ENCODE peak calls at places on chromosomes 6 and 20, in eight cellular contexts. F is HEK293T; U is brain pericyte; T is activated CD4-positive, alpha-beta T cell treated with anti-CD3 and anti-CD28 coated beads, Interleukin-2, amount 50 U/mL, for 1 hour; L is AG10803; K is fibroblast of lung; W is stimulated activated CD4-positive, alpha-beta T cell treated with anti-CD3 and anti-CD28 coated beads, Interleukin-1b, Interleukin-23, amount 100 ng/mL, for 24 hours; D is frontal cortex. A is an unnamed sample.
A peak's percentile ranks its signal among the peaks of the same experiment; 100 is the strongest.

GRCh38 chr20:36528176-36528874 is 13.0 kb upstream of the MYL9 start:
- DNase-seq in F (no peak), U (no peak), T (no peak), L (no peak), K (no peak), W (no peak), D (no peak), A (no peak)

GRCh38 chr20:24698706-24699206 is 229.3 kb downstream of the SYNDIG1 start:
- DNase-seq in F (no peak), U (no peak), T (no peak), L (no peak), K (no peak), W (no peak), D (no peak), A (no peak)

GRCh38 chr6:158057213-158057987 is 75.7 kb downstream of the SYNJ2 start:
- DNase-seq in F (no peak), U (no peak), T (no peak), L (peak; percentile 95), K (peak; percentile 89), W (peak; percentile 54), D (no peak), A (peak; percentile 97)

GRCh38 chr6:39924283-39924682 is 10.0 kb downstream of the MOCS1 start:
- DNase-seq in F (no peak), U (no peak), T (no peak), L (no peak), K (no peak), W (no peak), D (peak; percentile 18), A (no peak)

GRCh38 chr6:47698342-47698787 is at the start of gene ADGRF4:
- DNase-seq in F (no peak), U (no peak), T (no peak), L (peak; percentile 3), K (peak; percentile 48), W (no peak), D (no peak), A (no peak)

GRCh38 chr6:136344420-136344819 is 54.8 kb upstream of the BCLAF1 start:
- DNase-seq in F (no peak), U (peak; percentile 49), T (no peak), L (peak; percentile 41), K (peak; percentile 92), W (no peak), D (no peak), A (peak; percentile 7)

GRCh38 chr6:137799950-137800568 is 67.0 kb upstream of the TNFAIP3 start:
- DNase-seq in F (peak; percentile 56), U (no peak), T (peak; percentile 60), L (peak; percentile 48), K (peak; percentile 63), W (no peak), D (no peak), A (peak; percentile 31)

GRCh38 chr20:36629719-36630340 is 16.2 kb downstream of the SLA2 start:
- DNase-seq in F (no peak), U (no peak), T (peak; percentile 28), L (no peak), K (no peak), W (no peak), D (no peak), A (no peak)

GRCh38 chr6:86937219-86938079 is at the start of gene HTR1E:
- DNase-seq in F (peak; percentile 58), U (no peak), T (no peak), L (no peak), K (peak; percentile 10), W (no peak), D (no peak), A (no peak)

GRCh38 chr6:83879746-83880145 is 20.3 kb downstream of the CYB5R4 start:
- DNase-seq in F (no peak), U (no peak), T (no peak), L (peak; percentile 37), K (no peak), W (no peak), D (no peak), A (no peak)

GRCh38 chr6:43517503-43518357 is 841 bp downstream of the POLR1C start:
- DNase-seq in F (no peak), U (no peak), T (no peak), L (no peak), K (no peak), W (no peak), D (no peak), A (no peak)

GRCh38 chr6:44117397-44118128 is 9.7 kb downstream of the MRPL14 start:
- DNase-seq in F (no peak), U (no peak), T (no peak), L (no peak), K (no peak), W (no peak), D (no peak), A (no peak)

GRCh38 chr6:53741001-53741400 is 53.8 kb upstream of the LRRC1 start:
- DNase-seq in F (no peak), U (no peak), T (no peak), L (no peak), K (no peak), W (no peak), D (no peak), A (no peak)

GRCh38 chr6:142510217-142510616 is 208.4 kb downstream of the ADGRG6 start:
- DNase-seq in F (no peak), U (no peak), T (no peak), L (no peak), K (no peak), W (no peak), D (no peak), A (no peak)

GRCh38 chr20:31842471-31843157 is 2.8 kb downstream of the FOXS1 start:
- DNase-seq in F (no peak), U (no peak), T (no peak), L (peak; percentile 58), K (peak; percentile 71), W (no peak), D (no peak), A (no peak)

GRCh38 chr6:84763397-84764331 is 734 bp downstream of the TBX18 start:
- DNase-seq in F (peak; percentile 45), U (no peak), T (no peak), L (peak; percentile 90), K (peak; percentile 72), W (no peak), D (no peak), A (peak; percentile 55)

GRCh38 chr6:113862112-113862511 is 5.0 kb downstream of the MARCKS start:
- DNase-seq in F (no peak), U (no peak), T (no peak), L (no peak), K (no peak), W (no peak), D (no peak), A (no peak)

GRCh38 chr6:169940554-169941290 is 189.3 kb downstream of the ERMARD start:
- DNase-seq in F (no peak), U (no peak), T (no peak), L (no peak), K (no peak), W (no peak), D (no peak), A (no peak)

GRCh38 chr6:169862464-169863148 is 111.2 kb downstream of the ERMARD start:
- DNase-seq in F (no peak), U (no peak), T (no peak), L (no peak), K (no peak), W (no peak), D (no peak), A (no peak)

GRCh38 chr6:143536866-143537691 is 25.6 kb upstream of the FUCA2 start:
- DNase-seq in F (peak; percentile 80), U (no peak), T (peak; percentile 60), L (peak; percentile 57), K (peak; percentile 61), W (peak; percentile 51), D (peak; percentile 38), A (peak; percentile 38)

GRCh38 chr20:58094160-58094559 is 134.3 kb downstream of the ANKRD60 start:
- DNase-seq in F (no peak), U (no peak), T (no peak), L (no peak), K (no peak), W (no peak), D (no peak), A (no peak)

GRCh38 chr6:68911811-68912210 is 276.7 kb downstream of the ADGRB3 start:
- DNase-seq in F (no peak), U (no peak), T (no peak), L (no peak), K (no peak), W (no peak), D (no peak), A (no peak)

GRCh38 chr6:139376604-139377218 is 2.3 kb upstream of the CITED2 start:
- DNase-seq in F (no peak), U (no peak), T (no peak), L (peak; percentile 88), K (peak; percentile 68), W (no peak), D (no peak), A (no peak)

GRCh38 chr6:122530440-122531046 is 58.9 kb upstream of the SERINC1 start:
- DNase-seq in F (peak; percentile 74), U (peak; percentile 16), T (peak; percentile 48), L (peak; percentile 64), K (peak; percentile 74), W (peak; percentile 31), D (peak; percentile 12), A (peak; percentile 45)

GRCh38 chr6:166691741-166692140 is 64.7 kb upstream of the RPS6KA2 start:
- DNase-seq in F (no peak), U (no peak), T (no peak), L (no peak), K (no peak), W (no peak), D (no peak), A (no peak)

GRCh38 chr6:11397622-11398450 is 139.7 kb upstream of the TMEM170B start:
- DNase-seq in F (no peak), U (no peak), T (no peak), L (no peak), K (no peak), W (no peak), D (no peak), A (no peak)

GRCh38 chr20:59392741-59393140 is 92.3 kb downstream of the EDN3 start:
- DNase-seq in F (no peak), U (no peak), T (no peak), L (no peak), K (no peak), W (no peak), D (no peak), A (no peak)

GRCh38 chr20:59023616-59024015 is 4.4 kb downstream of the TUBB1 start:
- DNase-seq in F (no peak), U (no peak), T (no peak), L (no peak), K (no peak), W (no peak), D (no peak), A (no peak)

GRCh38 chr20:41308726-41309413 is 8.7 kb downstream of the ZHX3 start:
- DNase-seq in F (no peak), U (no peak), T (no peak), L (peak; percentile 69), K (peak; percentile 68), W (no peak), D (no peak), A (no peak)

A was measured in stromal cell of bone marrow.